ENCODE peak calls at places on chromosomes 6 and 20, in five cellular contexts. One of them, this sample, is unnamed.

GRCh38 chr6:35013701-35014100 is 124.6 kb downstream of the ANKS1A start:
- DNase-seq in fibroblast of mammary gland: no peak
- DNase-seq in NB4: no peak
- DNase-seq in right cardiac atrium: no peak
- DNase-seq in RPMI8226: no peak
- DNase-seq in this sample: no peak

GRCh38 chr20:20078041-20078440 is 25.7 kb downstream of the CFAP61 start:
- DNase-seq in NB4: no peak
- DNase-seq in fibroblast of mammary gland: no peak
- DNase-seq in RPMI8226: no peak
- DNase-seq in right cardiac atrium: no peak
- DNase-seq in this sample: no peak

GRCh38 chr20:62675156-62675871 is 33.0 kb downstream of the SLCO4A1 start:
- DNase-seq in NB4: peak
- DNase-seq in RPMI8226: no peak
- DNase-seq in fibroblast of mammary gland: peak
- DNase-seq in right cardiac atrium: no peak
- DNase-seq in this sample: no peak

GRCh38 chr20:62459488-62459887 is 16.3 kb downstream of the GATA5 start:
- DNase-seq in right cardiac atrium: no peak
- DNase-seq in NB4: no peak
- DNase-seq in fibroblast of mammary gland: no peak
- DNase-seq in RPMI8226: no peak
- DNase-seq in this sample: no peak

GRCh38 chr20:52598306-52598705 is 373.9 kb upstream of the TSHZ2 start:
- DNase-seq in NB4: no peak
- DNase-seq in RPMI8226: no peak
- DNase-seq in right cardiac atrium: no peak
- DNase-seq in fibroblast of mammary gland: no peak
- DNase-seq in this sample: no peak

GRCh38 chr20:59246691-59247090 is 53.7 kb upstream of the EDN3 start:
- DNase-seq in RPMI8226: no peak
- DNase-seq in NB4: no peak
- DNase-seq in fibroblast of mammary gland: no peak
- DNase-seq in right cardiac atrium: no peak
- DNase-seq in this sample: no peak

GRCh38 chr6:34177181-34177591 is 31.3 kb upstream of the GRM4 start:
- DNase-seq in NB4: no peak
- DNase-seq in right cardiac atrium: no peak
- DNase-seq in RPMI8226: no peak
- DNase-seq in fibroblast of mammary gland: no peak
- DNase-seq in this sample: no peak

GRCh38 chr20:24658920-24659660 is 189.7 kb downstream of the SYNDIG1 start:
- DNase-seq in fibroblast of mammary gland: no peak
- DNase-seq in right cardiac atrium: no peak
- DNase-seq in NB4: no peak
- DNase-seq in RPMI8226: no peak
- DNase-seq in this sample: no peak

GRCh38 chr6:12230523-12230922 is 59.6 kb upstream of the EDN1 start:
- DNase-seq in NB4: no peak
- DNase-seq in right cardiac atrium: no peak
- DNase-seq in fibroblast of mammary gland: no peak
- DNase-seq in RPMI8226: no peak
- DNase-seq in this sample: no peak

GRCh38 chr6:81562169-81562568 is 190.3 kb downstream of the TENT5A start:
- DNase-seq in RPMI8226: no peak
- DNase-seq in right cardiac atrium: no peak
- DNase-seq in NB4: no peak
- DNase-seq in fibroblast of mammary gland: peak
- DNase-seq in this sample: no peak

GRCh38 chr6:21496275-21496674 is 97.3 kb upstream of the SOX4 start:
- DNase-seq in right cardiac atrium: no peak
- DNase-seq in NB4: no peak
- DNase-seq in fibroblast of mammary gland: no peak
- DNase-seq in RPMI8226: no peak
- DNase-seq in this sample: no peak

GRCh38 chr6:11824986-11825385 is 46.4 kb upstream of the ADTRP start:
- DNase-seq in fibroblast of mammary gland: peak
- DNase-seq in right cardiac atrium: no peak
- DNase-seq in NB4: no peak
- DNase-seq in RPMI8226: no peak
- DNase-seq in this sample: no peak

GRCh38 chr6:3471711-3472110 is 14.9 kb upstream of the SLC22A23 start:
- DNase-seq in right cardiac atrium: no peak
- DNase-seq in RPMI8226: no peak
- DNase-seq in fibroblast of mammary gland: peak
- DNase-seq in NB4: no peak
- DNase-seq in this sample: no peak

GRCh38 chr20:17872434-17872833 is 96.2 kb downstream of the SNX5 start:
- DNase-seq in NB4: peak
- DNase-seq in fibroblast of mammary gland: no peak
- DNase-seq in right cardiac atrium: no peak
- DNase-seq in RPMI8226: peak
- DNase-seq in this sample: no peak

GRCh38 chr20:32227316-32227715 is 19.6 kb downstream of the POFUT1 start:
- DNase-seq in NB4: peak
- DNase-seq in right cardiac atrium: no peak
- DNase-seq in fibroblast of mammary gland: no peak
- DNase-seq in RPMI8226: no peak
- DNase-seq in this sample: no peak

GRCh38 chr6:133590196-133590595 is 298.7 kb upstream of the TCF21 start:
- DNase-seq in RPMI8226: no peak
- DNase-seq in right cardiac atrium: no peak
- DNase-seq in fibroblast of mammary gland: no peak
- DNase-seq in NB4: no peak
- DNase-seq in this sample: no peak

GRCh38 chr6:106910999-106911949 is 63.3 kb downstream of the CD24 start:
- DNase-seq in RPMI8226: no peak
- DNase-seq in right cardiac atrium: no peak
- DNase-seq in NB4: no peak
- DNase-seq in fibroblast of mammary gland: no peak
- DNase-seq in this sample: peak

GRCh38 chr20:43442310-43442880 is 15.3 kb upstream of the SRSF6 start:
- DNase-seq in right cardiac atrium: no peak
- DNase-seq in RPMI8226: no peak
- DNase-seq in fibroblast of mammary gland: peak
- DNase-seq in NB4: no peak
- DNase-seq in this sample: no peak

GRCh38 chr6:57174511-57174907 is 2.4 kb downstream of the BAG2 start:
- DNase-seq in NB4: no peak
- DNase-seq in fibroblast of mammary gland: no peak
- DNase-seq in RPMI8226: no peak
- DNase-seq in right cardiac atrium: no peak
- DNase-seq in this sample: peak

GRCh38 chr20:22743426-22743825 is 159.1 kb upstream of the FOXA2 start:
- DNase-seq in right cardiac atrium: no peak
- DNase-seq in NB4: no peak
- DNase-seq in RPMI8226: no peak
- DNase-seq in fibroblast of mammary gland: no peak
- DNase-seq in this sample: no peak

GRCh38 chr6:24659547-24659946 is 7.2 kb downstream of the TDP2 start:
- DNase-seq in RPMI8226: no peak
- DNase-seq in NB4: no peak
- DNase-seq in right cardiac atrium: no peak
- DNase-seq in fibroblast of mammary gland: peak
- DNase-seq in this sample: peak

GRCh38 chr6:129369737-129370136 is 340.2 kb downstream of the ARHGAP18 start:
- DNase-seq in NB4: no peak
- DNase-seq in right cardiac atrium: peak
- DNase-seq in RPMI8226: no peak
- DNase-seq in fibroblast of mammary gland: no peak
- DNase-seq in this sample: no peak

GRCh38 chr6:4459032-4459431 is 317.2 kb upstream of the CDYL start:
- DNase-seq in RPMI8226: no peak
- DNase-seq in right cardiac atrium: no peak
- DNase-seq in fibroblast of mammary gland: peak
- DNase-seq in NB4: peak
- DNase-seq in this sample: peak

GRCh38 chr6:26240981-26241770 is 123.8 kb upstream of the BTN3A2 start:
- DNase-seq in RPMI8226: no peak
- DNase-seq in right cardiac atrium: no peak
- DNase-seq in NB4: peak
- DNase-seq in fibroblast of mammary gland: peak
- DNase-seq in this sample: no peak

GRCh38 chr20:54535045-54535444 is 59.7 kb downstream of the DOK5 start:
- DNase-seq in NB4: no peak
- DNase-seq in RPMI8226: no peak
- DNase-seq in right cardiac atrium: no peak
- DNase-seq in fibroblast of mammary gland: peak
- DNase-seq in this sample: no peak

GRCh38 chr20:62028384-62028783 is 37.3 kb downstream of the TAF4 start:
- DNase-seq in NB4: no peak
- DNase-seq in RPMI8226: no peak
- DNase-seq in right cardiac atrium: no peak
- DNase-seq in fibroblast of mammary gland: no peak
- DNase-seq in this sample: no peak

GRCh38 chr6:13716955-13717295 is 5.3 kb upstream of the RANBP9 start:
- DNase-seq in right cardiac atrium: no peak
- DNase-seq in NB4: no peak
- DNase-seq in RPMI8226: no peak
- DNase-seq in fibroblast of mammary gland: no peak
- DNase-seq in this sample: no peak

GRCh38 chr6:142726616-142727015 is 218.4 kb downstream of the HIVEP2 start:
- DNase-seq in right cardiac atrium: no peak
- DNase-seq in RPMI8226: no peak
- DNase-seq in fibroblast of mammary gland: no peak
- DNase-seq in NB4: no peak
- DNase-seq in this sample: no peak

GRCh38 chr20:56957737-56958553 is 308.5 kb downstream of the BMP7 start:
- DNase-seq in RPMI8226: no peak
- DNase-seq in right cardiac atrium: no peak
- DNase-seq in NB4: peak
- DNase-seq in fibroblast of mammary gland: no peak
- DNase-seq in this sample: no peak

GRCh38 chr20:49715466-49715865 is 1.8 kb upstream of the B4GALT5 start:
- DNase-seq in RPMI8226: no peak
- DNase-seq in right cardiac atrium: no peak
- DNase-seq in fibroblast of mammary gland: no peak
- DNase-seq in NB4: no peak
- DNase-seq in this sample: no peak

GRCh38 chr6:160161647-160161986 is 40.0 kb downstream of the SLC22A1 start:
- DNase-seq in NB4: no peak
- DNase-seq in right cardiac atrium: no peak
- DNase-seq in fibroblast of mammary gland: no peak
- DNase-seq in RPMI8226: no peak
- DNase-seq in this sample: no peak

GRCh38 chr6:83998021-83998584 is 35.5 kb upstream of the MRAP2 start:
- DNase-seq in RPMI8226: no peak
- DNase-seq in right cardiac atrium: no peak
- DNase-seq in fibroblast of mammary gland: no peak
- DNase-seq in NB4: no peak
- DNase-seq in this sample: no peak

GRCh38 chr6:106377061-106377540 is 16.6 kb downstream of the CRYBG1 start:
- DNase-seq in RPMI8226: no peak
- DNase-seq in right cardiac atrium: no peak
- DNase-seq in NB4: no peak
- DNase-seq in fibroblast of mammary gland: peak
- DNase-seq in this sample: peak

GRCh38 chr20:48783533-48784272 is 44.1 kb downstream of the PREX1 start:
- DNase-seq in fibroblast of mammary gland: no peak
- DNase-seq in RPMI8226: peak
- DNase-seq in NB4: no peak
- DNase-seq in right cardiac atrium: no peak
- DNase-seq in this sample: no peak

GRCh38 chr6:129140571-129140970 is 257.6 kb downstream of the LAMA2 start:
- DNase-seq in right cardiac atrium: no peak
- DNase-seq in NB4: no peak
- DNase-seq in fibroblast of mammary gland: peak
- DNase-seq in RPMI8226: no peak
- DNase-seq in this sample: no peak

GRCh38 chr6:134706806-134707205 is 243.1 kb downstream of the ALDH8A1 start:
- DNase-seq in RPMI8226: no peak
- DNase-seq in right cardiac atrium: no peak
- DNase-seq in fibroblast of mammary gland: no peak
- DNase-seq in NB4: no peak
- DNase-seq in this sample: no peak

This sample was measured in OCI-M1.